ENCODE peak calls at places on chromosomes 6 and 20, in eight cellular contexts. One of them, this sample, is unnamed.

GRCh38 chr6:32166411-32167061 is 2.1 kb downstream of the EGFL8 start:
- DNase-seq in body of pancreas: no peak
- DNase-seq in fibroblast of lung: no peak
- DNase-seq in K562: peak
- DNase-seq in CD8-positive, alpha-beta T cell: no peak
- DNase-seq in RWPE1: no peak
- DNase-seq in adrenal gland: no peak
- DNase-seq in heart left ventricle: no peak
- DNase-seq in this sample: no peak

GRCh38 chr20:64176548-64177419 is 12.5 kb downstream of the MYT1 start:
- DNase-seq in RWPE1: no peak
- DNase-seq in K562: no peak
- DNase-seq in adrenal gland: no peak
- DNase-seq in fibroblast of lung: no peak
- DNase-seq in body of pancreas: peak
- DNase-seq in CD8-positive, alpha-beta T cell: no peak
- DNase-seq in heart left ventricle: peak
- DNase-seq in this sample: no peak

GRCh38 chr6:6412221-6412620 is 91.8 kb upstream of the F13A1 start:
- DNase-seq in K562: no peak
- DNase-seq in adrenal gland: no peak
- DNase-seq in body of pancreas: no peak
- DNase-seq in fibroblast of lung: no peak
- DNase-seq in heart left ventricle: no peak
- DNase-seq in RWPE1: no peak
- DNase-seq in CD8-positive, alpha-beta T cell: no peak
- DNase-seq in this sample: no peak

GRCh38 chr20:63958964-63959698 is 2.9 kb upstream of the UCKL1 start:
- DNase-seq in RWPE1: no peak
- DNase-seq in fibroblast of lung: no peak
- DNase-seq in body of pancreas: no peak
- DNase-seq in heart left ventricle: peak
- DNase-seq in adrenal gland: no peak
- DNase-seq in K562: no peak
- DNase-seq in CD8-positive, alpha-beta T cell: no peak
- DNase-seq in this sample: no peak

GRCh38 chr6:13190391-13190790 is 137.9 kb downstream of the TBC1D7 start:
- DNase-seq in heart left ventricle: no peak
- DNase-seq in CD8-positive, alpha-beta T cell: no peak
- DNase-seq in K562: no peak
- DNase-seq in fibroblast of lung: peak
- DNase-seq in RWPE1: no peak
- DNase-seq in adrenal gland: no peak
- DNase-seq in body of pancreas: no peak
- DNase-seq in this sample: no peak

GRCh38 chr20:1567392-1568165 is 10.1 kb upstream of the SIRPD start:
- DNase-seq in heart left ventricle: no peak
- DNase-seq in adrenal gland: no peak
- DNase-seq in K562: no peak
- DNase-seq in CD8-positive, alpha-beta T cell: no peak
- DNase-seq in RWPE1: peak
- DNase-seq in fibroblast of lung: peak
- DNase-seq in body of pancreas: peak
- DNase-seq in this sample: no peak

GRCh38 chr20:57437267-57437666 is 46.1 kb downstream of the RBM38 start:
- DNase-seq in adrenal gland: no peak
- DNase-seq in body of pancreas: no peak
- DNase-seq in fibroblast of lung: no peak
- DNase-seq in heart left ventricle: no peak
- DNase-seq in RWPE1: no peak
- DNase-seq in CD8-positive, alpha-beta T cell: no peak
- DNase-seq in K562: no peak
- DNase-seq in this sample: no peak

GRCh38 chr6:63787021-63787420 is 151.4 kb downstream of the PHF3 start:
- DNase-seq in RWPE1: no peak
- DNase-seq in adrenal gland: no peak
- DNase-seq in heart left ventricle: no peak
- DNase-seq in CD8-positive, alpha-beta T cell: no peak
- DNase-seq in K562: no peak
- DNase-seq in fibroblast of lung: no peak
- DNase-seq in body of pancreas: no peak
- DNase-seq in this sample: peak

GRCh38 chr6:164078551-164079274 is 664.2 kb downstream of the QKI start:
- DNase-seq in body of pancreas: no peak
- DNase-seq in CD8-positive, alpha-beta T cell: no peak
- DNase-seq in heart left ventricle: no peak
- DNase-seq in fibroblast of lung: no peak
- DNase-seq in adrenal gland: no peak
- DNase-seq in K562: no peak
- DNase-seq in RWPE1: no peak
- DNase-seq in this sample: no peak

GRCh38 chr6:100504786-100505737 is 40.3 kb upstream of the SIM1 start:
- DNase-seq in fibroblast of lung: peak
- DNase-seq in body of pancreas: no peak
- DNase-seq in CD8-positive, alpha-beta T cell: no peak
- DNase-seq in RWPE1: peak
- DNase-seq in adrenal gland: no peak
- DNase-seq in K562: no peak
- DNase-seq in heart left ventricle: no peak
- DNase-seq in this sample: no peak

GRCh38 chr6:105458552-105458951 is 55.7 kb upstream of the PREP start:
- DNase-seq in adrenal gland: no peak
- DNase-seq in RWPE1: no peak
- DNase-seq in K562: no peak
- DNase-seq in CD8-positive, alpha-beta T cell: no peak
- DNase-seq in fibroblast of lung: no peak
- DNase-seq in body of pancreas: no peak
- DNase-seq in heart left ventricle: no peak
- DNase-seq in this sample: no peak

GRCh38 chr6:147382945-147383554 is 125.4 kb upstream of the SAMD5 start:
- DNase-seq in adrenal gland: no peak
- DNase-seq in RWPE1: peak
- DNase-seq in body of pancreas: no peak
- DNase-seq in CD8-positive, alpha-beta T cell: no peak
- DNase-seq in K562: peak
- DNase-seq in heart left ventricle: no peak
- DNase-seq in fibroblast of lung: peak
- DNase-seq in this sample: peak

GRCh38 chr6:36273802-36274201 is 3.9 kb downstream of the PNPLA1 start:
- DNase-seq in body of pancreas: no peak
- DNase-seq in heart left ventricle: no peak
- DNase-seq in K562: no peak
- DNase-seq in CD8-positive, alpha-beta T cell: no peak
- DNase-seq in fibroblast of lung: no peak
- DNase-seq in adrenal gland: no peak
- DNase-seq in RWPE1: no peak
- DNase-seq in this sample: no peak

GRCh38 chr6:113651920-113652319 is 205.2 kb upstream of the MARCKS start:
- DNase-seq in heart left ventricle: no peak
- DNase-seq in adrenal gland: no peak
- DNase-seq in fibroblast of lung: no peak
- DNase-seq in K562: no peak
- DNase-seq in body of pancreas: no peak
- DNase-seq in CD8-positive, alpha-beta T cell: no peak
- DNase-seq in RWPE1: no peak
- DNase-seq in this sample: no peak

GRCh38 chr6:113651120-113651519 is 206.0 kb upstream of the MARCKS start:
- DNase-seq in body of pancreas: no peak
- DNase-seq in heart left ventricle: peak
- DNase-seq in fibroblast of lung: no peak
- DNase-seq in adrenal gland: no peak
- DNase-seq in CD8-positive, alpha-beta T cell: no peak
- DNase-seq in RWPE1: no peak
- DNase-seq in K562: no peak
- DNase-seq in this sample: peak

GRCh38 chr6:113650610-113650979 is 206.6 kb upstream of the MARCKS start:
- DNase-seq in CD8-positive, alpha-beta T cell: no peak
- DNase-seq in K562: no peak
- DNase-seq in RWPE1: no peak
- DNase-seq in heart left ventricle: no peak
- DNase-seq in fibroblast of lung: no peak
- DNase-seq in adrenal gland: no peak
- DNase-seq in body of pancreas: no peak
- DNase-seq in this sample: no peak

GRCh38 chr6:113655761-113656160 is 201.4 kb upstream of the MARCKS start:
- DNase-seq in adrenal gland: no peak
- DNase-seq in fibroblast of lung: no peak
- DNase-seq in CD8-positive, alpha-beta T cell: no peak
- DNase-seq in heart left ventricle: no peak
- DNase-seq in K562: no peak
- DNase-seq in RWPE1: no peak
- DNase-seq in body of pancreas: no peak
- DNase-seq in this sample: no peak

DNA sequence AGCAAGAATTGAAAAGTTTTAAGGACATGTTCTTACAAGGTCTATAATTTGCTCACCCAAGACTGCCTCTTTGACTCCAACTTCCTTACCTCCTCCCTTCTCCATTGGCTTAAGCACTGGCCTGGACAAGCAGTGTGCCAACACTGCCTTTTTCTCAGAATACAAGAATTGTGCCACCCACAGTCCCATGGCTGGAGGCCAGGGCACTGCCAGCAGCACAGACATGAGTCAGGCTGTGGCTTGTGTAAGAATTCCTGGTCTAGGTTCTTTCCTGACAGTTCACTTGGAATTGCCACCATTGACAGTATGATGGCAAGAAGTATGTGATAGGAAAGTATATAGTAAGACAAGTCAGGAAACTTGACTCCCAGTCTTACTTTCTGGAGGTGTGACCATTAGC is 202.7 kb upstream of the MARCKS start:
- DNase-seq in heart left ventricle: peak
- DNase-seq in RWPE1: peak
- DNase-seq in body of pancreas: peak
- DNase-seq in CD8-positive, alpha-beta T cell: no peak
- DNase-seq in fibroblast of lung: peak
- DNase-seq in K562: no peak
- DNase-seq in adrenal gland: peak
- DNase-seq in this sample: no peak
- H3K27ac ChIP-seq in heart left ventricle: no peak
- H3K27ac ChIP-seq in RWPE1: peak
- H3K27ac ChIP-seq in body of pancreas: peak
- H3K27ac ChIP-seq in CD8-positive, alpha-beta T cell: no peak
- H3K27ac ChIP-seq in fibroblast of lung: no peak
- H3K27ac ChIP-seq in K562: no peak
- H3K27ac ChIP-seq in adrenal gland: no peak
- H3K27ac ChIP-seq in this sample: no peak

GRCh38 chr6:166620478-166621113 is 6.5 kb downstream of the RPS6KA2 start:
- DNase-seq in adrenal gland: no peak
- DNase-seq in body of pancreas: peak
- DNase-seq in fibroblast of lung: peak
- DNase-seq in CD8-positive, alpha-beta T cell: no peak
- DNase-seq in heart left ventricle: no peak
- DNase-seq in K562: no peak
- DNase-seq in RWPE1: no peak
- DNase-seq in this sample: no peak

GRCh38 chr6:166618866-166619761 is 7.9 kb downstream of the RPS6KA2 start:
- DNase-seq in adrenal gland: no peak
- DNase-seq in fibroblast of lung: peak
- DNase-seq in heart left ventricle: no peak
- DNase-seq in CD8-positive, alpha-beta T cell: no peak
- DNase-seq in K562: no peak
- DNase-seq in RWPE1: no peak
- DNase-seq in body of pancreas: no peak
- DNase-seq in this sample: peak

GRCh38 chr6:166619912-166620311 is 7.1 kb downstream of the RPS6KA2 start:
- DNase-seq in body of pancreas: peak
- DNase-seq in adrenal gland: no peak
- DNase-seq in fibroblast of lung: peak
- DNase-seq in RWPE1: peak
- DNase-seq in heart left ventricle: peak
- DNase-seq in CD8-positive, alpha-beta T cell: no peak
- DNase-seq in K562: no peak
- DNase-seq in this sample: no peak

GRCh38 chr6:166623318-166623717 is 3.7 kb downstream of the RPS6KA2 start:
- DNase-seq in RWPE1: no peak
- DNase-seq in K562: no peak
- DNase-seq in CD8-positive, alpha-beta T cell: no peak
- DNase-seq in heart left ventricle: no peak
- DNase-seq in adrenal gland: no peak
- DNase-seq in fibroblast of lung: peak
- DNase-seq in body of pancreas: peak
- DNase-seq in this sample: peak

DNA sequence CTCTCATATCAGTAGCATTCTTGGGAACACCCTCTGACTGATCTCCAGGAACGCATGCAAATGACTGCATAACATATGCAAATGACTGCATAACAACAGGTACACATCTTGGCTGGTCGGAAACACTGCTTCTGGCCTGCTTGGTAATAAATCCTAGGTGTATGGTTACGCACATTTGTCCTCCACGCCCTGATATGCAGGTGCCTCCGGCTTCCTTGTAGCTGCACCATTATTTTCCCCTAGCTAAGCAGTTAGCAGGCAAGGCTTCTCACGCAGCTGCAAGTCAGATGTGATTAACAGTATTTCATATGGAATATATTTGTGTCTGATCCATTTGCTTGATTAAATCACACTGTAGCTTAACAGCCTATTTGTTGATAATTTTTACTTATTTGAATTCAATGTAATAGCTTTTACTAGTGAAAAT is 5.9 kb downstream of the RPS6KA2 start:
- DNase-seq in body of pancreas: no peak
- DNase-seq in fibroblast of lung: no peak
- DNase-seq in adrenal gland: no peak
- DNase-seq in CD8-positive, alpha-beta T cell: no peak
- DNase-seq in K562: no peak
- DNase-seq in heart left ventricle: no peak
- DNase-seq in RWPE1: no peak
- DNase-seq in this sample: no peak
- H3K27ac ChIP-seq in body of pancreas: peak
- H3K27ac ChIP-seq in fibroblast of lung: peak
- H3K27ac ChIP-seq in adrenal gland: no peak
- H3K27ac ChIP-seq in CD8-positive, alpha-beta T cell: no peak
- H3K27ac ChIP-seq in K562: no peak
- H3K27ac ChIP-seq in heart left ventricle: no peak
- H3K27ac ChIP-seq in RWPE1: peak
- H3K27ac ChIP-seq in this sample: no peak

DNA sequence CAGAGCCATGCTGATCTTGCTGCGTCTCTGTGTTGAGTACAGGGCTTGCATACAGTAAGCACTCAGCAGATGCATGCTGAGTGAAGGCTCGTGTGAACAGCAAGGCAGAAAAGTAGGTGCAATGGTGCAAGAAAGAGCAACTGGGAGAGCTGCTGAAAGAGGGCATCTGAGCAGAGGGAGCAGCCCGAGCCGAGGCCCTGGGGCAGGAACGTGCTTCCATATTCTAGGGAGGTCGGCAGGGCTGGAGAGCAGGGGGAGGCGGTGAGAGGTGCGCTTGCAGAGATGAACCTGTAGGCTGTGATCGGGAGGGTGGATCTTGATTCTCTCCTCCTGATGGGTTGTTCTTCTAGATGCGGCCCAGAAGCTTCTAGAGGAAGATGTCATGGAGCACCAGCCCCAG is 26.4 kb upstream of the STX16 start:
- DNase-seq in K562: no peak
- DNase-seq in CD8-positive, alpha-beta T cell: no peak
- DNase-seq in body of pancreas: no peak
- DNase-seq in heart left ventricle: no peak
- DNase-seq in adrenal gland: no peak
- DNase-seq in RWPE1: no peak
- DNase-seq in fibroblast of lung: no peak
- DNase-seq in this sample: no peak
- H3K27ac ChIP-seq in K562: peak
- H3K27ac ChIP-seq in CD8-positive, alpha-beta T cell: no peak
- H3K27ac ChIP-seq in body of pancreas: no peak
- H3K27ac ChIP-seq in heart left ventricle: no peak
- H3K27ac ChIP-seq in adrenal gland: no peak
- H3K27ac ChIP-seq in RWPE1: peak
- H3K27ac ChIP-seq in fibroblast of lung: peak
- H3K27ac ChIP-seq in this sample: no peak

GRCh38 chr20:34706912-34707784 is 3.0 kb downstream of the TP53INP2 start:
- DNase-seq in RWPE1: no peak
- DNase-seq in body of pancreas: no peak
- DNase-seq in CD8-positive, alpha-beta T cell: no peak
- DNase-seq in fibroblast of lung: no peak
- DNase-seq in K562: no peak
- DNase-seq in heart left ventricle: peak
- DNase-seq in adrenal gland: no peak
- DNase-seq in this sample: no peak
- H3K27ac ChIP-seq in RWPE1: peak
- H3K27ac ChIP-seq in body of pancreas: no peak
- H3K27ac ChIP-seq in CD8-positive, alpha-beta T cell: no peak
- H3K27ac ChIP-seq in fibroblast of lung: no peak
- H3K27ac ChIP-seq in K562: no peak
- H3K27ac ChIP-seq in heart left ventricle: peak
- H3K27ac ChIP-seq in adrenal gland: no peak
- H3K27ac ChIP-seq in this sample: no peak